ENCODE peak calls at places on chromosomes 2 and 18, in nine cellular contexts. One of them, this sample, is unnamed.

GRCh38 chr18:12638634-12639124 is 19.2 kb downstream of the SPIRE1 start:
- DNase-seq in heart left ventricle: no peak
- DNase-seq in stimulated activated CD8-positive, alpha-beta memory T cell treated with anti-CD3 and anti-CD28 coated beads, Interleukin-12 subunit alpha, Interleukin-12 subunit beta, amount 100 ng/mL, for 1 hour: no peak
- DNase-seq in C1 segment of cervical spinal cord: no peak
- DNase-seq in smooth muscle cell of the brain vasculature: no peak
- DNase-seq in cerebellar cortex: no peak
- DNase-seq in activated T-cell treated with anti-CD3 and anti-CD28 coated beads for 4 hours: no peak
- DNase-seq in iPS-NIHi11: no peak
- DNase-seq in HEK293T: no peak
- DNase-seq in this sample: no peak

GRCh38 chr18:58355243-58355642 is 273.6 kb downstream of the ALPK2 start:
- DNase-seq in heart left ventricle: no peak
- DNase-seq in stimulated activated CD8-positive, alpha-beta memory T cell treated with anti-CD3 and anti-CD28 coated beads, Interleukin-12 subunit alpha, Interleukin-12 subunit beta, amount 100 ng/mL, for 1 hour: no peak
- DNase-seq in C1 segment of cervical spinal cord: no peak
- DNase-seq in smooth muscle cell of the brain vasculature: no peak
- DNase-seq in cerebellar cortex: no peak
- DNase-seq in activated T-cell treated with anti-CD3 and anti-CD28 coated beads for 4 hours: no peak
- DNase-seq in iPS-NIHi11: no peak
- DNase-seq in HEK293T: no peak
- DNase-seq in this sample: no peak

GRCh38 chr2:48940606-48941005 is 185.1 kb upstream of the LHCGR start:
- DNase-seq in heart left ventricle: no peak
- DNase-seq in stimulated activated CD8-positive, alpha-beta memory T cell treated with anti-CD3 and anti-CD28 coated beads, Interleukin-12 subunit alpha, Interleukin-12 subunit beta, amount 100 ng/mL, for 1 hour: no peak
- DNase-seq in C1 segment of cervical spinal cord: no peak
- DNase-seq in smooth muscle cell of the brain vasculature: no peak
- DNase-seq in cerebellar cortex: no peak
- DNase-seq in activated T-cell treated with anti-CD3 and anti-CD28 coated beads for 4 hours: no peak
- DNase-seq in iPS-NIHi11: no peak
- DNase-seq in HEK293T: no peak
- DNase-seq in this sample: no peak

GRCh38 chr2:12624911-12625598 is 91.7 kb upstream of the TRIB2 start:
- DNase-seq in heart left ventricle: no peak
- DNase-seq in stimulated activated CD8-positive, alpha-beta memory T cell treated with anti-CD3 and anti-CD28 coated beads, Interleukin-12 subunit alpha, Interleukin-12 subunit beta, amount 100 ng/mL, for 1 hour: no peak
- DNase-seq in C1 segment of cervical spinal cord: no peak
- DNase-seq in smooth muscle cell of the brain vasculature: no peak
- DNase-seq in cerebellar cortex: no peak
- DNase-seq in activated T-cell treated with anti-CD3 and anti-CD28 coated beads for 4 hours: no peak
- DNase-seq in iPS-NIHi11: peak
- DNase-seq in HEK293T: no peak
- DNase-seq in this sample: no peak

GRCh38 chr2:88500691-88501090 is 48.2 kb upstream of the FOXI3 start:
- DNase-seq in heart left ventricle: no peak
- DNase-seq in stimulated activated CD8-positive, alpha-beta memory T cell treated with anti-CD3 and anti-CD28 coated beads, Interleukin-12 subunit alpha, Interleukin-12 subunit beta, amount 100 ng/mL, for 1 hour: no peak
- DNase-seq in C1 segment of cervical spinal cord: no peak
- DNase-seq in smooth muscle cell of the brain vasculature: no peak
- DNase-seq in cerebellar cortex: no peak
- DNase-seq in activated T-cell treated with anti-CD3 and anti-CD28 coated beads for 4 hours: no peak
- DNase-seq in iPS-NIHi11: no peak
- DNase-seq in HEK293T: no peak
- DNase-seq in this sample: no peak

GRCh38 chr2:224982910-224983688 is 59.2 kb downstream of the DOCK10 start:
- DNase-seq in heart left ventricle: peak
- DNase-seq in stimulated activated CD8-positive, alpha-beta memory T cell treated with anti-CD3 and anti-CD28 coated beads, Interleukin-12 subunit alpha, Interleukin-12 subunit beta, amount 100 ng/mL, for 1 hour: no peak
- DNase-seq in C1 segment of cervical spinal cord: no peak
- DNase-seq in smooth muscle cell of the brain vasculature: no peak
- DNase-seq in cerebellar cortex: no peak
- DNase-seq in activated T-cell treated with anti-CD3 and anti-CD28 coated beads for 4 hours: no peak
- DNase-seq in iPS-NIHi11: no peak
- DNase-seq in HEK293T: no peak
- DNase-seq in this sample: no peak

GRCh38 chr2:180655393-180655792 is 325.0 kb upstream of the UBE2E3 start:
- DNase-seq in heart left ventricle: no peak
- DNase-seq in stimulated activated CD8-positive, alpha-beta memory T cell treated with anti-CD3 and anti-CD28 coated beads, Interleukin-12 subunit alpha, Interleukin-12 subunit beta, amount 100 ng/mL, for 1 hour: no peak
- DNase-seq in C1 segment of cervical spinal cord: no peak
- DNase-seq in smooth muscle cell of the brain vasculature: no peak
- DNase-seq in cerebellar cortex: no peak
- DNase-seq in activated T-cell treated with anti-CD3 and anti-CD28 coated beads for 4 hours: no peak
- DNase-seq in iPS-NIHi11: no peak
- DNase-seq in HEK293T: no peak
- DNase-seq in this sample: no peak

GRCh38 chr18:54218299-54218698 is 6.2 kb downstream of the MBD2 start:
- DNase-seq in heart left ventricle: no peak
- DNase-seq in stimulated activated CD8-positive, alpha-beta memory T cell treated with anti-CD3 and anti-CD28 coated beads, Interleukin-12 subunit alpha, Interleukin-12 subunit beta, amount 100 ng/mL, for 1 hour: no peak
- DNase-seq in C1 segment of cervical spinal cord: no peak
- DNase-seq in smooth muscle cell of the brain vasculature: no peak
- DNase-seq in cerebellar cortex: no peak
- DNase-seq in activated T-cell treated with anti-CD3 and anti-CD28 coated beads for 4 hours: no peak
- DNase-seq in iPS-NIHi11: no peak
- DNase-seq in HEK293T: no peak
- DNase-seq in this sample: no peak

GRCh38 chr2:174627216-174627615 is 29.6 kb upstream of the WIPF1 start:
- DNase-seq in heart left ventricle: no peak
- DNase-seq in stimulated activated CD8-positive, alpha-beta memory T cell treated with anti-CD3 and anti-CD28 coated beads, Interleukin-12 subunit alpha, Interleukin-12 subunit beta, amount 100 ng/mL, for 1 hour: no peak
- DNase-seq in C1 segment of cervical spinal cord: no peak
- DNase-seq in smooth muscle cell of the brain vasculature: no peak
- DNase-seq in cerebellar cortex: no peak
- DNase-seq in activated T-cell treated with anti-CD3 and anti-CD28 coated beads for 4 hours: no peak
- DNase-seq in iPS-NIHi11: no peak
- DNase-seq in HEK293T: no peak
- DNase-seq in this sample: no peak

GRCh38 chr18:9643549-9643948 is 29.2 kb upstream of the PPP4R1 start:
- DNase-seq in heart left ventricle: no peak
- DNase-seq in stimulated activated CD8-positive, alpha-beta memory T cell treated with anti-CD3 and anti-CD28 coated beads, Interleukin-12 subunit alpha, Interleukin-12 subunit beta, amount 100 ng/mL, for 1 hour: no peak
- DNase-seq in C1 segment of cervical spinal cord: no peak
- DNase-seq in smooth muscle cell of the brain vasculature: peak
- DNase-seq in cerebellar cortex: peak
- DNase-seq in activated T-cell treated with anti-CD3 and anti-CD28 coated beads for 4 hours: no peak
- DNase-seq in iPS-NIHi11: peak
- DNase-seq in HEK293T: peak
- DNase-seq in this sample: no peak

This sample was measured in tibial artery.